ENCODE peak calls at places on chromosome 17, in four cellular contexts. One of them, this sample, is unnamed. For H3K4me1 and H3K27me3, the result is how much of the 10 kb centered on the place peaks cover.

GRCh38 chr17:34826332-34826731 is 134.9 kb downstream of the CCT6B start:
- DNase-seq in MM.1S: no peak
- DNase-seq in CD8-positive, alpha-beta T cell: no peak
- DNase-seq in Karpas-422: no peak
- DNase-seq in this sample: no peak

GRCh38 chr17:57943140-57943539 is 12.1 kb downstream of the CUEDC1 start:
- DNase-seq in MM.1S: no peak
- DNase-seq in CD8-positive, alpha-beta T cell: no peak
- DNase-seq in Karpas-422: no peak
- DNase-seq in this sample: no peak

GRCh38 chr17:42286411-42287295 is 1.6 kb upstream of the STAT5A start:
- DNase-seq in MM.1S: no peak
- DNase-seq in CD8-positive, alpha-beta T cell: no peak
- DNase-seq in Karpas-422: no peak
- DNase-seq in this sample: peak

GRCh38 chr17:16479264-16479663 is 12.7 kb downstream of the LRRC75A start:
- DNase-seq in MM.1S: no peak
- DNase-seq in CD8-positive, alpha-beta T cell: no peak
- DNase-seq in Karpas-422: no peak
- DNase-seq in this sample: no peak

GRCh38 chr17:73237714-73238113 is 24.0 kb downstream of the CPSF4L start:
- DNase-seq in MM.1S: no peak
- DNase-seq in CD8-positive, alpha-beta T cell: no peak
- DNase-seq in Karpas-422: no peak
- DNase-seq in this sample: no peak

GRCh38 chr17:78766225-78766624 is 15.8 kb downstream of the CYTH1 start:
- DNase-seq in MM.1S: no peak
- DNase-seq in CD8-positive, alpha-beta T cell: no peak
- DNase-seq in Karpas-422: no peak
- DNase-seq in this sample: no peak

GRCh38 chr17:75820411-75821080 is 23.7 kb downstream of the UNC13D start:
- DNase-seq in MM.1S: no peak
- DNase-seq in CD8-positive, alpha-beta T cell: no peak
- DNase-seq in Karpas-422: no peak
- DNase-seq in this sample: no peak

GRCh38 chr17:46832306-46832895 is 13.9 kb upstream of the WNT3 start:
- DNase-seq in MM.1S: no peak
- DNase-seq in CD8-positive, alpha-beta T cell: no peak
- DNase-seq in Karpas-422: no peak
- DNase-seq in this sample: no peak

GRCh38 chr17:5610956-5611355 is 26.6 kb upstream of the NLRP1 start:
- DNase-seq in MM.1S: no peak
- DNase-seq in CD8-positive, alpha-beta T cell: no peak
- DNase-seq in Karpas-422: no peak
- DNase-seq in this sample: no peak

GRCh38 chr17:36731806-36732205 is 130.4 kb downstream of the MRM1 start:
- DNase-seq in MM.1S: no peak
- DNase-seq in CD8-positive, alpha-beta T cell: no peak
- DNase-seq in Karpas-422: no peak
- DNase-seq in this sample: peak

GRCh38 chr17:57372156-57372555 is 115.8 kb downstream of the MSI2 start:
- DNase-seq in MM.1S: no peak
- DNase-seq in CD8-positive, alpha-beta T cell: no peak
- DNase-seq in Karpas-422: no peak
- DNase-seq in this sample: no peak

GRCh38 chr17:81196505-81197408 is 26.0 kb downstream of the CEP131 start:
- DNase-seq in MM.1S: no peak
- DNase-seq in CD8-positive, alpha-beta T cell: no peak
- DNase-seq in Karpas-422: no peak
- DNase-seq in this sample: no peak

GRCh38 chr17:83175551-83176271 is 96.3 kb downstream of the METRNL start:
- DNase-seq in MM.1S: no peak
- DNase-seq in CD8-positive, alpha-beta T cell: no peak
- DNase-seq in Karpas-422: no peak
- DNase-seq in this sample: no peak

GRCh38 chr17:1553354-1554266 is 9.0 kb downstream of the PITPNA start:
- DNase-seq in MM.1S: no peak
- DNase-seq in CD8-positive, alpha-beta T cell: no peak
- DNase-seq in Karpas-422: no peak
- DNase-seq in this sample: no peak

GRCh38 chr17:75693500-75694481 is 26.7 kb downstream of the SAP30BP start:
- DNase-seq in MM.1S: no peak
- DNase-seq in CD8-positive, alpha-beta T cell: no peak
- DNase-seq in Karpas-422: no peak
- DNase-seq in this sample: no peak

GRCh38 chr17:82246365-82247174 is 17.7 kb downstream of the SLC16A3 start:
- DNase-seq in MM.1S: no peak
- DNase-seq in CD8-positive, alpha-beta T cell: no peak
- DNase-seq in Karpas-422: no peak
- DNase-seq in this sample: no peak

GRCh38 chr17:31697838-31698237 is 161.2 kb downstream of the COPRS start:
- DNase-seq in MM.1S: no peak
- DNase-seq in CD8-positive, alpha-beta T cell: no peak
- DNase-seq in Karpas-422: no peak
- DNase-seq in this sample: no peak
- H3K4me1 ChIP-seq in MM.1S: under half
- H3K4me1 ChIP-seq in CD8-positive, alpha-beta T cell: under half
- H3K4me1 ChIP-seq in Karpas-422: under half
- H3K4me1 ChIP-seq in this sample: under half

GRCh38 chr17:28988475-28988874 is 17.4 kb downstream of the SEZ6 start:
- DNase-seq in MM.1S: no peak
- DNase-seq in CD8-positive, alpha-beta T cell: no peak
- DNase-seq in Karpas-422: no peak
- DNase-seq in this sample: no peak
- H3K27me3 ChIP-seq in MM.1S: under half
- H3K27me3 ChIP-seq in CD8-positive, alpha-beta T cell: under half
- H3K27me3 ChIP-seq in Karpas-422: under half
- H3K27me3 ChIP-seq in this sample: under half

DNA sequence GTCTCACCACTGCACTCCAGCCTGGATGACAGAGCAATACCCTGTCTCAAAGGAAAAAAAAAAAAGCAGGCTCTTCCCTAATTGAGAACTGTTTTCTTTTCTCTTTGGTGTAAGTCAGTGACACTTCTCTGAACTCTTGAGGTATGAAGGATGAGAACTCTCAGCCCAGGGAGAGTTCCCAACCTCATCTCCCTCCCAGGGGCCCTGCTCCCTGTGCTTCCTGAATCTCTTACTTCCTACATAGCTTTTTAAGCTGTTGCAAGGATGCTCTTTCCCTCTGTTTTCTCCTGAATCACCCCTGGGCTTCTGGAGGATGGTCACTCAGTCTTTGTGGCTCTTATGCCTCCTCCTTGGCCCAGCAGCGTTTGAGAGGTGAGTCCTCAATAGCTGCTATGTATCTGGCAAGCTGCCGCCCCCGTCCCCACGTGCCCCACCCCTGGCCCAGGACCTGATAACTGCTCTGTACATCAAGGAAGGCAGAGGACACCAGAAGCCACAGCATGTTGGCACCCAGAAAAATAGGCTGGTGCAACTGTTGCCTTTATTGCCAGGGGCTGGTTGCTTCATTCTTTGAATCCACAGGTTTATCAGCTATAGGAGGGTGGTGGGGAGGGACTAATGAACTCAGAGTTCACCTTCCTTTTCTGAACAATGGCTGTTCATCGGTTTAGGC is 24.0 kb downstream of the IGF2BP1 start:
- DNase-seq in MM.1S: no peak
- DNase-seq in CD8-positive, alpha-beta T cell: no peak
- DNase-seq in Karpas-422: no peak
- DNase-seq in this sample: no peak
- H3K4me1 ChIP-seq in MM.1S: under half
- H3K4me1 ChIP-seq in CD8-positive, alpha-beta T cell: under half
- H3K4me1 ChIP-seq in Karpas-422: under half
- H3K4me1 ChIP-seq in this sample: under half

GRCh38 chr17:31477417-31478055 is 86.1 kb downstream of the RAB11FIP4 start:
- DNase-seq in MM.1S: no peak
- DNase-seq in CD8-positive, alpha-beta T cell: no peak
- DNase-seq in Karpas-422: no peak
- DNase-seq in this sample: no peak
- H3K27me3 ChIP-seq in MM.1S: under half
- H3K27me3 ChIP-seq in CD8-positive, alpha-beta T cell: under half
- H3K27me3 ChIP-seq in Karpas-422: under half
- H3K27me3 ChIP-seq in this sample: under half

GRCh38 chr17:4536259-4536741 is 18.9 kb downstream of the MYBBP1A start:
- DNase-seq in MM.1S: no peak
- DNase-seq in CD8-positive, alpha-beta T cell: no peak
- DNase-seq in Karpas-422: peak
- DNase-seq in this sample: no peak
- H3K4me1 ChIP-seq in MM.1S: under half
- H3K4me1 ChIP-seq in CD8-positive, alpha-beta T cell: under half
- H3K4me1 ChIP-seq in Karpas-422: under half
- H3K4me1 ChIP-seq in this sample: under half

DNA sequence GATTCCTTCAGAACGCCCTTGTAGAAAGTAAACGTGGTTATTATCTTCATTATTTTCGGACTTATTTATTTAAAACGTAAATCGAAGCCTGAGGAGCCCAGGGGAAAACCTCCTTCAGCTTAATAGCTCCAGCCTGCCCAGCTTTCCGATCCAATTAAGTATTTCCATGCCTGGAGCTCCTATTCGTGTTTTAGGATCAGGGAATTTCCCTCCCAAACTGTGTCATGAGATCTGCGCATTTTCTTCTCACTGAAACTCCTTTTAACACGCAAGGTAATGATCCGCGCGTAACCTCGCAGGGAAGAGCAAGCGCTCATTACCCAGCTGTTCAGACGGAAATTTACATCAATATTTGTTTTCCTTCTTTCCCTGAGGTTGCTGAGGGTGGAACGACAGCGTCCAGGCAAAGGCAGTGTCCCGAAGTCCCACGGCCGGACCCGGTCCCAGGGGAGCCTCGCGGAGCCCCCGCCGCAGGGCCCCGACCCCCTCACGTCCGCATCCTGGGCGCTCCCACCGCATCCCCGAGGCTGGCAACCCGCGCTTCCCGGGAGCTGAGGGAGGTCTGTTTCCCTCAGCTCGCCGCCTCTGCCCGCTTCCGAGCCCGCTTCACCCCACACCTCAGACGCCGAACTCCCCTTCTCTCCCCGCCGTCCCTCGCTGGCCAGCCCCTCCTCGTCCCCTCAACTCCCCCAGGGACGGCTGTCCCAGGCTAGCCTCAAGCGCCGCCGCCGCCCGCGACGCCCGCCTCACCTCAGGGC is 452 bp downstream of the ABCA5 start:
- DNase-seq in MM.1S: peak
- DNase-seq in CD8-positive, alpha-beta T cell: no peak
- DNase-seq in Karpas-422: peak
- DNase-seq in this sample: no peak
- H3K27me3 ChIP-seq in MM.1S: under half
- H3K27me3 ChIP-seq in CD8-positive, alpha-beta T cell: under half
- H3K27me3 ChIP-seq in Karpas-422: under half
- H3K27me3 ChIP-seq in this sample: under half

GRCh38 chr17:8163978-8164814 is 1.4 kb upstream of the VAMP2 start:
- DNase-seq in MM.1S: no peak
- DNase-seq in CD8-positive, alpha-beta T cell: no peak
- DNase-seq in Karpas-422: peak
- DNase-seq in this sample: peak

GRCh38 chr17:8162997-8163977 is 539 bp upstream of the VAMP2 start:
- DNase-seq in MM.1S: no peak
- DNase-seq in CD8-positive, alpha-beta T cell: no peak
- DNase-seq in Karpas-422: peak
- DNase-seq in this sample: peak

GRCh38 chr17:8161289-8162231 is 1.2 kb downstream of the VAMP2 start:
- DNase-seq in MM.1S: no peak
- DNase-seq in CD8-positive, alpha-beta T cell: no peak
- DNase-seq in Karpas-422: no peak
- DNase-seq in this sample: no peak

GRCh38 chr17:8160741-8161221 is 2.0 kb downstream of the VAMP2 start:
- DNase-seq in MM.1S: no peak
- DNase-seq in CD8-positive, alpha-beta T cell: no peak
- DNase-seq in Karpas-422: no peak
- DNase-seq in this sample: no peak

DNA sequence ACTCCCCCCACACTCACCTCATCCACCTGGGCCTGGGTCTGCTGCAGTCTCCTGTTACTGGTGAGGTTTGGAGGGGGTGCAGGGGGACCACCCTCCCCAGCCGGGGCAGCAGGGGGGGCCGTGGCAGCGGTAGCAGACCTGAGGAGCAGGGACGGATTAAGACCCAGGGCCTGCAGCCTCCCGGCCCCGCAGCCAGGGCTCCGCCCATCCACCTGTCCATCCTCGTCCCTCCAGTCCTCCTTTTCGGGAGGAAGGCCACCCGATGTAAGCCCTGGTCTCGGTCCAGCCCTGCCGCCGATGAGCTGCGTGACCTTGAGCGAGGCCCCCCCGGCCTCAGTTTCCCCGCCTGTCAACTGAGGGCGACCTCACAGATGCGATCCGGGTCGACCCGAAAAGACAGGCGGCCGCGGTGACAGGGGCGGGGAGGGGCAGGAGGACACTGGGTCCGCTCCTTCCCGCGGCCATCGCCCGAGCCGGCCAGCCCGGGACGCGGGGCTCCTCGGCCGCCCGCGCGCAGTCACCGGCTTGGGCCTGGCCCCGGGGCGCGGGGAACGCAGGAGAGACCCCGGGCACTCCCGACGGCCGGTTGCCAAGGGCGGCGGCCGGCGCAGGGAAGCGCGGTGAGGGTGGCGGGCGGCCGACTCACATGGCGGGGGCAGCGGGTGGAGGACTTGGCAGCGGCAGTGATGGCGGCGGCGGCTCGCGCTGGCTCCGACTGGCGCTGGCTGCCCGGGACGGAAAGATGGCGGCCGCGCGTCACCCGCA is at the start of gene VAMP2:
- DNase-seq in MM.1S: peak
- DNase-seq in CD8-positive, alpha-beta T cell: peak
- DNase-seq in Karpas-422: peak
- DNase-seq in this sample: peak
- H3K4me1 ChIP-seq in MM.1S: under half
- H3K4me1 ChIP-seq in CD8-positive, alpha-beta T cell: half or more
- H3K4me1 ChIP-seq in Karpas-422: half or more
- H3K4me1 ChIP-seq in this sample: under half

This sample was measured in HAP-1.